ENCODE peak calls at places on chromosomes 13 and 19, in six cellular contexts. N, H, X, O, K and Z are unnamed samples.

GRCh38 chr19:36115453-36116343 is at the start of gene TBCB:
- DNase-seq in N (peak; percentile 77), H (peak; percentile 95), X (peak; percentile 83), O (peak; percentile 43), K (peak; percentile 86), Z (peak; percentile 42)

GRCh38 chr13:110294146-110294545 is 12.8 kb downstream of the COL4A1 start:
- DNase-seq in N (peak; percentile 37), H (peak; percentile 19), X (no peak), O (peak; percentile 69), K (no peak), Z (no peak)

GRCh38 chr13:44326961-44327360 is 46.7 kb upstream of the SERP2 start:
- DNase-seq in N (no peak), H (no peak), X (no peak), O (no peak), K (no peak), Z (no peak)

GRCh38 chr19:41548954-41549688 is 26.8 kb upstream of the CEACAM21 start:
- DNase-seq in N (no peak), H (peak; percentile 91), X (no peak), O (no peak), K (no peak), Z (no peak)

GRCh38 chr13:20080377-20081164 is 80.3 kb downstream of the GJA3 start:
- DNase-seq in N (no peak), H (no peak), X (no peak), O (peak; percentile 20), K (no peak), Z (no peak)

GRCh38 chr13:72643339-72643989 is 84.0 kb downstream of the MZT1 start:
- DNase-seq in N (no peak), H (peak; percentile 75), X (no peak), O (peak; percentile 75), K (peak; percentile 17), Z (peak; percentile 44)

GRCh38 chr19:35136977-35137702 is 1.5 kb upstream of the FXYD1 start:
- DNase-seq in N (no peak), H (no peak), X (no peak), O (no peak), K (no peak), Z (no peak)

GRCh38 chr19:12113121-12113520 is 27.0 kb downstream of the ZNF20 start:
- DNase-seq in N (no peak), H (no peak), X (no peak), O (no peak), K (no peak), Z (no peak)

GRCh38 chr19:17475541-17476115 is 5.3 kb downstream of the SLC27A1 start:
- DNase-seq in N (no peak), H (no peak), X (peak; percentile 68), O (peak; percentile 81), K (peak; percentile 65), Z (peak; percentile 64)

GRCh38 chr19:36257512-36257876 is 42.6 kb downstream of the ZNF146 start:
- DNase-seq in N (no peak), H (no peak), X (peak; percentile 66), O (no peak), K (peak; percentile 39), Z (no peak)

GRCh38 chr19:35306473-35307246 is 14.7 kb downstream of the MAG start:
- DNase-seq in N (no peak), H (no peak), X (no peak), O (no peak), K (no peak), Z (no peak)

GRCh38 chr19:11736696-11737095 is 2.0 kb downstream of the ZNF823 start:
- DNase-seq in N (peak; percentile 45), H (peak; percentile 50), X (peak; percentile 74), O (peak; percentile 17), K (peak; percentile 31), Z (peak; percentile 8)

GRCh38 chr19:7413629-7414028 is 64.9 kb downstream of the ARHGEF18 start:
- DNase-seq in N (no peak), H (no peak), X (no peak), O (no peak), K (no peak), Z (no peak)

GRCh38 chr19:4301590-4302237 is 475 bp downstream of the TMIGD2 start:
- DNase-seq in N (no peak), H (no peak), X (no peak), O (no peak), K (no peak), Z (no peak)
- H3K4me3 ChIP-seq in N (no peak overlapping the region), H (peak overlapping the region; percentile 11), X (no peak overlapping the region), O (no peak overlapping the region), K (no peak overlapping the region), Z (no peak overlapping the region)

DNA sequence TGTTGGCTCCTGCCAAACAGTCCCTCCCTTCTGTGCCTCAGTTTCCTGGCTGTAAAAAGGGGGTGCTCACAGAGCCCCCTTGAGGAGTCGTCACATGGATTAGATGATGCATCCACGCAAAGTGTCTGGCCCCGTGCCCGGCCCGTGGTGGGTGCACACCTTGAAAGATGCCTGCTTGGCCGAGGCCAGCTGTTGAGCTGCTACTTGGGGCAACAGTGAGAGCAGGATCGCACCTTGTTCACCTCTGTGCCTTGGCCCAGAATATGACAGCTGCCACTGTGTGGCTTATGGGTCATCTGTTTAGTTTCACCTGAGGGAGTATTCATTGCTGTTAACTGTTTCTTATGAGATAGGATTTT is 17.7 kb downstream of the CRTC1 start:
- DNase-seq in N (no peak), H (no peak), X (no peak), O (no peak), K (no peak), Z (no peak)
- H3K4me3 ChIP-seq in N (no peak overlapping the region), H (peak overlapping the region; percentile 47), X (peak overlapping the region; percentile 63), O (no peak overlapping the region), K (peak overlapping the region; percentile 60), Z (peak overlapping the region; percentile 22)

DNA sequence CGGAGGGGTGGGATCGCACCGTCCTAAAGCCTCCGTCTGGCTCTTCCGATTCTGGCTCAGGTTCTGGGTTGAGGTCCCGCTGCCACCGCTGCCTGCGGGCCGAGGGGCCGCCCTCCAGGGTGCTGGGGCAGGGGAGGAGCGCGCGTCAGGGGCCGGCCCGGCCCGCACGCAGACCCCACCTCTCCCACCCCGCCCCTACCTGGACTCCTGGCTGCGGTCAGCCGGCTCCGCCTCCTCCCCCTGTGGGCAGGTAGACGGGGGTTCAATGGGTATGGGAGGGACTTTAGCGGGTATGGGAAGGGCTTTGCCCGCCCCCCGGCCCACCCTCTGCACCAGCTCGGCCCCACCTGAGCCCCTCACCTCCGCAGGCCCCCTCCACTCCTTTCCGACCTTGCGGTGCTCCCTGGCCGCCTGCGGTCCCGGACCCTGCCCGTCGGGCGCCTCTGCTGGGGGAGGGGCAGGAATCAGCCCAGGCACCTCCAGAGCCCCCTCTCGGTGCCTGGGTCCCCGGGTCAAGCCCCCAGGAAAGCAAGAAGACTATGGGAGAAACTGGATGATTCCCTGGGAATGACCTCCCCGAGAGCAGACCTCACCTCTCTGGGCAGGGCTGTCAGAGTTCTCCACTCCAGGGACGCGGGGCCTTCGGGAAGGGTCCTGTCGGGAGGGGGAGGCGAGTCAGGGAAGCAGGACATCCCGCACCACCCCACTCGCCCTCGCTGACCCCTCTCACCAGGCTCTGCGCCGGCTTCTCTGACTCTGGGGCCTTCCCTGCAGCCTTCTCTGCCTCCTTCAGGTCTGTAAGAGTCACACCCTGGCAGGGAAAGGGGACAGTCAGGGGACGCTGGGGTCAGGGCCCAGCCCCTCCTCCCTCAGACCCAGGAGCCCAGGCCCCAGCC is 17.0 kb downstream of the EPS8L1 start:
- DNase-seq in N (no peak), H (no peak), X (no peak), O (no peak), K (no peak), Z (no peak)
- H3K4me3 ChIP-seq in N (no peak overlapping the region), H (no peak overlapping the region), X (no peak overlapping the region), O (no peak overlapping the region), K (no peak overlapping the region), Z (no peak overlapping the region)

GRCh38 chr19:390386-391198 is 18.4 kb downstream of the C2CD4C start:
- DNase-seq in N (no peak), H (no peak), X (no peak), O (no peak), K (no peak), Z (no peak)
- H3K4me3 ChIP-seq in N (no peak overlapping the region), H (no peak overlapping the region), X (no peak overlapping the region), O (no peak overlapping the region), K (no peak overlapping the region), Z (no peak overlapping the region)